ENCODE peak calls at places on chromosomes 6 and 20, in six cellular contexts. S, I, K, O, N and G are unnamed samples. For H3K9me3, the result is how much of the 10 kb centered on the place peaks cover.

GRCh38 chr20:58584881-58585752 is 66.0 kb upstream of the STX16 start:
- DNase-seq in S (no peak), I (peak), K (no peak), O (no peak), N (no peak), G (no peak)

GRCh38 chr6:15618685-15619084 is 44.1 kb downstream of the DTNBP1 start:
- DNase-seq in S (no peak), I (no peak), K (no peak), O (no peak), N (no peak), G (no peak)

GRCh38 chr6:170378502-170378901 is 71.9 kb downstream of the FAM120B start:
- DNase-seq in S (no peak), I (no peak), K (no peak), O (no peak), N (no peak), G (no peak)

GRCh38 chr20:36728986-36729385 is 16.9 kb downstream of the NDRG3 start:
- DNase-seq in S (no peak), I (no peak), K (no peak), O (no peak), N (no peak), G (no peak)

GRCh38 chr20:62360854-62361798 is 6.0 kb downstream of the LAMA5 start:
- DNase-seq in S (peak), I (no peak), K (no peak), O (no peak), N (peak), G (no peak)

GRCh38 chr6:31829633-31830492 is 2.3 kb downstream of the HSPA1B start:
- DNase-seq in S (no peak), I (peak), K (no peak), O (no peak), N (no peak), G (no peak)

GRCh38 chr6:113859349-113860164 is 2.4 kb downstream of the MARCKS start:
- DNase-seq in S (peak), I (peak), K (peak), O (no peak), N (peak), G (no peak)

GRCh38 chr6:15429146-15430110 is 183.6 kb downstream of the JARID2 start:
- DNase-seq in S (no peak), I (peak), K (no peak), O (no peak), N (no peak), G (no peak)

GRCh38 chr6:88547768-88548167 is 381.6 kb upstream of the CNR1 start:
- DNase-seq in S (no peak), I (no peak), K (no peak), O (no peak), N (no peak), G (no peak)

GRCh38 chr6:116332096-116332495 is 38.7 kb upstream of the DSE start:
- DNase-seq in S (no peak), I (no peak), K (no peak), O (no peak), N (no peak), G (no peak)

GRCh38 chr20:57880155-57880648 is 170.4 kb upstream of the PMEPA1 start:
- DNase-seq in S (peak), I (no peak), K (peak), O (no peak), N (no peak), G (peak)

GRCh38 chr6:11752350-11752749 is 26.3 kb downstream of the ADTRP start:
- DNase-seq in S (no peak), I (no peak), K (no peak), O (no peak), N (no peak), G (no peak)

DNA sequence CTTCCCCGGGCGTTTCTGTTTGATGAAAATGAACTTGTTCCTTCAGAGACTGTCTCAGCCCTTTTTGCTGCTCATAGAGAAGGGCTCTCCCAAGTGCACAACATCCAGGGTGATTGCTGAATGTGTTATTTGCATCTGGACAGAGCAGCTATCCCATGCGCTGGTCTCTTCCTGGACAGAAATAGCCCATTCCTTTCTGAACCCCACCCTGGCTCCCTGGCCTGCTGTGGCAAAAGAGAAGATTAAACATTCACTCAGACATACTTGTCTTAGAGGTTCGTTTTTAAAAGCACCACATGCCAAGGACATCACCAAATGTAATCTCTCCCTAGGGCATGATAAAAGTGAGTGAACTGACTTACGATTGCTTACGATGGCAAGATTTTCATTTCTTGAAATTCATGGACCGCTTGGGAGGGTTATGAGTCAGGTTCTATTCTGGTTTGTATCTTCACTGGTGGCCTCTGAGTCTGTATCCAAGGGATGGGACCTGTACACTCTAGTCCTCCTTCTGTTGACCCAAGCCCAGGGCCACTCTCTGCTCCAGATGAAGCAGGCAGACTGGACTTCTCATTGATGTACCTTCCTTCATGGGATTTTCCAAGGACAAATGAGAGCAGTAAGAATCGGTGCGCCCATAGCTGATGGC is 428.9 kb upstream of the CDH4 start:
- DNase-seq in S (no peak), I (no peak), K (peak), O (no peak), N (no peak), G (no peak)
- H3K9me3 ChIP-seq in S (under half), I (under half), K (under half), O (under half), N (under half), G (under half)

GRCh38 chr20:55678970-55679667 is 326.2 kb downstream of the CBLN4 start:
- DNase-seq in S (no peak), I (no peak), K (no peak), O (no peak), N (no peak), G (no peak)

GRCh38 chr20:55685425-55685824 is 319.9 kb downstream of the CBLN4 start:
- DNase-seq in S (no peak), I (no peak), K (no peak), O (no peak), N (no peak), G (no peak)

GRCh38 chr20:55685848-55686247 is 319.5 kb downstream of the CBLN4 start:
- DNase-seq in S (no peak), I (no peak), K (no peak), O (no peak), N (no peak), G (no peak)

DNA sequence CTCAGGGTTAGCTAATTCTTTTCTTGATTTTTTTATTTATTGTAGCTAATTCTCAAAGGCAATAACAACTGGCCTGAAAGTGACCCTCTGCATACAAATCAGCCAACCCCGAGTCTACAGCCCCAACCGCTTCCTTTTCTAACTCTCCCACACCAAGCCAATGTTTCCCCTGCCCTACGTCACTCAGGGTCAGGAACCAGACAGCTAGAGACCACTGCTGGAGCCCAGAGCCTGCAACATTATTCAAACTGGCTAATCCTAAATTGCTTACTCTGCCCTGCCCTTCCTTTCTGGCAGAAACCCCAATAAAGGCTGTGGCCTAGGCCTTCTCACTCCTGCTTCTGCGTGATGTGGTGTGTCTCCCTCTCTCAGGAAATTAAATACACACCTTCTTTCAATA is 320.7 kb downstream of the CBLN4 start:
- DNase-seq in S (no peak), I (no peak), K (no peak), O (no peak), N (no peak), G (no peak)
- H3K9me3 ChIP-seq in S (under half), I (under half), K (under half), O (under half), N (under half), G (under half)

DNA sequence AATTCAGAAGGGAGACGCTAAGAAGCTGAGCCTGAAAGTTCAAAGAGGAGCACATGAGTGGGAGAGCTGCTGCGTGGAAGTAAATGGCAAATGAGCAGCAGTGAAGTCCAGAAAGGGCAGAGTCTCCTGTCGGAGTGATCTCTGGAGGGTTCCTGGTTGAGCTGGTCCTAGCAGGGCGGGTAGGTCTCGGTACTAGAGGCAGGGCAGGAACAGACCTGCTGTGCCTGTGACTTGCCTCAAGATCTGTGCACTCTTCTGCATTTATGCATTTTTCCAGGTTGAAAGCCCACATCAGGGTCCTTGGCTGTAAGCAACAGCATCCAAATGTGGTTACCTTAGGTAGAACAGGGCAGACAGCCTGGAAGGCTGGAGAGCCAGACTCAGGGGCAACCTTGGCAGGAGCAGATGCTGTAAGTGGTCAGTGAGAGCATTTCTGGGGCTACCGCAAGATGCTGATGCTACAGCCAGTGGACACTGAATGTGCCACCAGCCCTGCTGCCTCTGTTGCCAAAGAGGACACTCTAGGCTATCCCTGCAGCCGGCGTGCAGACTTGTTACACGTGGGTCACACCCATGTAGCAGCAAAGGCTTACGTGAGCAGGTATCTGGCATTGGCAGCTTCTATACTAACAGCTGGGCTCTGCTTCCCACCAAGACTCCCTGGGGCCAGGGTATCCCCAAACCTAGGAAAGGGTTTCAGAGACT is 8.4 kb downstream of the DUSP22 start:
- DNase-seq in S (no peak), I (no peak), K (no peak), O (no peak), N (no peak), G (no peak)
- H3K9me3 ChIP-seq in S (under half), I (under half), K (under half), O (under half), N (under half), G (under half)

GRCh38 chr20:16551601-16552419 is 21.4 kb downstream of the KIF16B start:
- DNase-seq in S (no peak), I (no peak), K (no peak), O (no peak), N (no peak), G (no peak)
- H3K9me3 ChIP-seq in S (under half), I (under half), K (under half), O (under half), N (under half), G (under half)

GRCh38 chr20:49278817-49279676 is 1.2 kb upstream of the ZNFX1 start:
- DNase-seq in S (no peak), I (no peak), K (no peak), O (no peak), N (peak), G (no peak)
- H3K9me3 ChIP-seq in S (under half), I (under half), K (under half), O (under half), N (under half), G (under half)

DNA sequence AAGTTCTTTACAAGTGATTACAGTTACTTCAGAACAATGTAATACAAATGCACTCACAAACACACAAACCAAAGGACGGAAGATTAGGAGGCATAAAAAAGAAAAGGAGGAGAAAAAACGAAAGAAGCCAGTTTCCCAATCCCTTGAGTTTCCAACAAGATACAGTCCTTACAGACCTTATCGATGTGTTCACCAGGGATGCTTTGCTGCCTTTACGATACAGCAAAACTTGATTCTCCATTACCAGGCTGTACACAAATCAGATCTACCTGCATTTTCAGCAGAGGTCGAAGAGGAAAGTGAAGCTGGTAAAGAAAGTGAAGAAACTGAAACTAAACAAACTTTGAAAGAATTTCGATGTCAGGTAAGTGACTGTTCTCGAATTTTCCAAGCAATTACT is 62.6 kb upstream of the SMIM8 start:
- DNase-seq in S (no peak), I (no peak), K (no peak), O (no peak), N (no peak), G (no peak)
- H3K9me3 ChIP-seq in S (under half), I (under half), K (under half), O (under half), N (under half), G (under half)

DNA sequence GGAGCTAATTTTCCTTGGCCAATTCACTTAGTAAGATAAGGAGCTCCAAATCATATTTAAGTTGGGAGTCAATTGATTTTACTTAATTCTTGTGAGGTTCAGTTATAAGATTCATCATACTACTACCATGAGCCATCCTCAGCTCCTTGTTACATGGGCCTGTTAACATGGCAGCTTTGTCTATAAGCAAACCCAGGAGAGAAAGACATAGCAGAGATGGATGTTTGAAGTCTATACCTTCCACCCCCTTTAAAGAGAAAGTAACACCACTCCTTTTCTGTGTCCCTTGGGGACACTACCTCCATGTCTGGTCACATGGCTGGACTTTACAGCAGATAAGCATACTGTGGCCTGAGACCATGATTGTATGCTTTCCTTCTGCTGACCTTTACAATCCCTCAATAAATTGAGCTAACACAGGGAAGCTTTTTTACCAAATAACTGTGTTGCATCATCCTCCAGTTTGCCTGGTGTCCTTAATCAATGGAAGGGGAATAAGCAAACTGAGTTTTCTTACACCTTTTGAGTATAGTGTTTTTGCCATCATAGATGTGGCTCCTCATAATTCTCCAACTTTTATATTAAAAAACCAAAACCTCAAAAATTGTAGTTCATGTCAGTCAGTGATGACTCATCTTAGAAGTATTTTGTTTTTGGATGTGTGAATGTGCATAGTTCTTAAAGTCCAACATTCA is 9.8 kb upstream of the ZNFX1 start:
- DNase-seq in S (no peak), I (peak), K (no peak), O (no peak), N (no peak), G (no peak)
- H3K9me3 ChIP-seq in S (half or more), I (under half), K (under half), O (under half), N (under half), G (under half)